ENCODE peak calls at places on chromosome X, in eight cellular contexts. M, V, T, L, R, H, X and W are unnamed samples.

GRCh38 chrX:100512471-100512870 is 72.3 kb upstream of the TNMD start:
- DNase-seq in M (peak), V (peak), T (no peak), L (peak), R (no peak), H (no peak), X (peak), W (peak)

GRCh38 chrX:109632906-109633504 is 8.0 kb upstream of the KCNE5 start:
- DNase-seq in M (peak), V (peak), T (no peak), L (no peak), R (no peak), H (no peak), X (peak), W (peak)

GRCh38 chrX:95145848-95146540 is 1472.0 kb downstream of the FAM133A start:
- DNase-seq in M (no peak), V (no peak), T (no peak), L (no peak), R (no peak), H (no peak), X (no peak), W (peak)

GRCh38 chrX:122512561-122513072 is 671.5 kb upstream of the GRIA3 start:
- DNase-seq in M (no peak), V (no peak), T (no peak), L (no peak), R (no peak), H (no peak), X (no peak), W (no peak)

GRCh38 chrX:120213438-120214265 is 37.0 kb upstream of the ZBTB33 start:
- DNase-seq in M (peak), V (peak), T (peak), L (peak), R (peak), H (peak), X (peak), W (peak)

GRCh38 chrX:34880656-34881055 is 61.9 kb upstream of the FAM47B start:
- DNase-seq in M (no peak), V (no peak), T (no peak), L (no peak), R (no peak), H (no peak), X (no peak), W (no peak)

GRCh38 chrX:108437789-108438623 is at the start of gene COL4A6:
- DNase-seq in M (peak), V (peak), T (peak), L (no peak), R (peak), H (no peak), X (peak), W (peak)

GRCh38 chrX:53237056-53237455 is 12.0 kb upstream of the KDM5C start:
- DNase-seq in M (no peak), V (no peak), T (no peak), L (no peak), R (no peak), H (no peak), X (no peak), W (no peak)

GRCh38 chrX:119223784-119224183 is 12.3 kb upstream of the PGRMC1 start:
- DNase-seq in M (no peak), V (no peak), T (no peak), L (no peak), R (no peak), H (no peak), X (no peak), W (no peak)

GRCh38 chrX:19709812-19710518 is 177.4 kb downstream of the SH3KBP1 start:
- DNase-seq in M (peak), V (peak), T (no peak), L (peak), R (no peak), H (no peak), X (peak), W (no peak)

GRCh38 chrX:8139713-8140112 is 31.4 kb downstream of the VCX2 start:
- DNase-seq in M (no peak), V (no peak), T (no peak), L (no peak), R (no peak), H (no peak), X (no peak), W (peak)

GRCh38 chrX:39762266-39762841 is 335.4 kb downstream of the BCOR start:
- DNase-seq in M (no peak), V (peak), T (no peak), L (no peak), R (no peak), H (no peak), X (no peak), W (no peak)

GRCh38 chrX:12563121-12563520 is 228.1 kb upstream of the PRPS2 start:
- DNase-seq in M (no peak), V (no peak), T (no peak), L (no peak), R (no peak), H (no peak), X (no peak), W (no peak)

GRCh38 chrX:73683236-73683859 is 120.4 kb downstream of the CHIC1 start:
- DNase-seq in M (no peak), V (no peak), T (no peak), L (no peak), R (no peak), H (no peak), X (no peak), W (no peak)

GRCh38 chrX:135185795-135186443 is 14.7 kb upstream of the CT55 start:
- DNase-seq in M (peak), V (peak), T (peak), L (peak), R (peak), H (peak), X (peak), W (peak)

GRCh38 chrX:130246084-130246483 is 22.6 kb downstream of the ZNF280C start:
- DNase-seq in M (no peak), V (no peak), T (no peak), L (no peak), R (no peak), H (no peak), X (no peak), W (no peak)

GRCh38 chrX:17361620-17362019 is 13.4 kb upstream of the NHS start:
- DNase-seq in M (peak), V (no peak), T (no peak), L (no peak), R (peak), H (no peak), X (peak), W (peak)

GRCh38 chrX:13081385-13082285 is 37.2 kb upstream of the FAM9C start:
- DNase-seq in M (no peak), V (no peak), T (no peak), L (no peak), R (no peak), H (peak), X (no peak), W (peak)

GRCh38 chrX:23373129-23373804 is 38.6 kb downstream of the PTCHD1 start:
- DNase-seq in M (no peak), V (no peak), T (no peak), L (no peak), R (no peak), H (no peak), X (no peak), W (no peak)

GRCh38 chrX:16838202-16839066 is 31.7 kb downstream of the RBBP7 start:
- DNase-seq in M (no peak), V (peak), T (no peak), L (no peak), R (no peak), H (no peak), X (no peak), W (no peak)

GRCh38 chrX:83469551-83469950 is 38.5 kb upstream of the POU3F4 start:
- DNase-seq in M (peak), V (no peak), T (no peak), L (no peak), R (peak), H (no peak), X (peak), W (peak)

GRCh38 chrX:76893930-76894329 is 466.4 kb downstream of the MAGEE1 start:
- DNase-seq in M (no peak), V (peak), T (no peak), L (no peak), R (no peak), H (no peak), X (no peak), W (peak)

GRCh38 chrX:56228914-56229313 is 3.2 kb upstream of the KLF8 start:
- DNase-seq in M (no peak), V (no peak), T (no peak), L (no peak), R (no peak), H (no peak), X (no peak), W (no peak)

GRCh38 chrX:31629195-31629594 is 557.4 kb upstream of the FTHL17 start:
- DNase-seq in M (no peak), V (no peak), T (no peak), L (no peak), R (no peak), H (no peak), X (no peak), W (no peak)

GRCh38 chrX:22748093-22748999 is 251.4 kb upstream of the DDX53 start:
- DNase-seq in M (peak), V (peak), T (peak), L (peak), R (peak), H (no peak), X (peak), W (peak)

GRCh38 chrX:20361081-20361889 is 94.6 kb upstream of the RPS6KA3 start:
- DNase-seq in M (no peak), V (no peak), T (no peak), L (no peak), R (peak), H (no peak), X (no peak), W (peak)

GRCh38 chrX:117752745-117753144 is 363.9 kb downstream of the KLHL13 start:
- DNase-seq in M (no peak), V (no peak), T (no peak), L (no peak), R (no peak), H (no peak), X (no peak), W (no peak)

GRCh38 chrX:44462851-44463250 is 79.8 kb downstream of the FUNDC1 start:
- DNase-seq in M (no peak), V (peak), T (no peak), L (no peak), R (no peak), H (no peak), X (no peak), W (no peak)

GRCh38 chrX:55389376-55389775 is 62.6 kb upstream of the MAGEH1 start:
- DNase-seq in M (no peak), V (no peak), T (no peak), L (no peak), R (no peak), H (no peak), X (no peak), W (no peak)

GRCh38 chrX:120308959-120309872 is 2.0 kb downstream of the TMEM255A start:
- DNase-seq in M (peak), V (peak), T (no peak), L (peak), R (peak), H (peak), X (no peak), W (peak)

GRCh38 chrX:119118780-119119395 is 8.7 kb downstream of the KIAA1210 start:
- DNase-seq in M (peak), V (peak), T (peak), L (peak), R (peak), H (no peak), X (peak), W (peak)

GRCh38 chrX:136867096-136867491 is 13.4 kb downstream of the RBMX start:
- DNase-seq in M (no peak), V (no peak), T (no peak), L (no peak), R (no peak), H (no peak), X (no peak), W (no peak)

GRCh38 chrX:63613531-63614028 is 171.4 kb downstream of the ARHGEF9 start:
- DNase-seq in M (no peak), V (no peak), T (no peak), L (no peak), R (peak), H (no peak), X (peak), W (no peak)

GRCh38 chrX:6021316-6022091 is 207.2 kb downstream of the NLGN4X start:
- DNase-seq in M (no peak), V (no peak), T (no peak), L (no peak), R (peak), H (no peak), X (peak), W (peak)

GRCh38 chrX:129188223-129188622 is 335.1 kb downstream of the SMARCA1 start:
- DNase-seq in M (no peak), V (no peak), T (peak), L (no peak), R (no peak), H (no peak), X (no peak), W (no peak)

GRCh38 chrX:71618787-71619186 is 476 bp upstream of the CXCR3 start:
- DNase-seq in M (no peak), V (no peak), T (no peak), L (no peak), R (no peak), H (no peak), X (no peak), W (no peak)

GRCh38 chrX:71616672-71617529 is 1.4 kb downstream of the CXCR3 start:
- DNase-seq in M (no peak), V (no peak), T (no peak), L (no peak), R (peak), H (no peak), X (no peak), W (peak)

GRCh38 chrX:71619193-71619592 is 882 bp upstream of the CXCR3 start:
- DNase-seq in M (no peak), V (no peak), T (no peak), L (no peak), R (no peak), H (no peak), X (no peak), W (peak)

GRCh38 chrX:71617742-71618141 is 569 bp downstream of the CXCR3 start:
- DNase-seq in M (no peak), V (no peak), T (no peak), L (no peak), R (no peak), H (no peak), X (no peak), W (peak)

GRCh38 chrX:71618303-71618721 is at the start of gene CXCR3:
- DNase-seq in M (no peak), V (no peak), T (no peak), L (no peak), R (no peak), H (peak), X (no peak), W (peak)
- H3K4me3 ChIP-seq in M (no peak), V (no peak), T (no peak), L (no peak), R (peak), H (peak), X (no peak), W (peak)

GRCh38 chrX:154378059-154378798 is 866 bp upstream of the EMD start:
- DNase-seq in M (peak), V (peak), T (no peak), L (no peak), R (no peak), H (no peak), X (no peak), W (no peak)
- TF ChIP-seq POLR2A in M (peak), V (peak), T (peak), L (no peak), R (peak), H (peak), X (peak), W (peak)

GRCh38 chrX:150034788-150035187 is 96.5 kb upstream of the EOLA2 start:
- DNase-seq in M (no peak), V (no peak), T (no peak), L (no peak), R (no peak), H (no peak), X (no peak), W (no peak)

GRCh38 chrX:150036641-150037040 is 98.3 kb upstream of the EOLA2 start:
- DNase-seq in M (no peak), V (no peak), T (no peak), L (no peak), R (no peak), H (no peak), X (no peak), W (no peak)

GRCh38 chrX:150037041-150037440 is 98.8 kb upstream of the EOLA2 start:
- DNase-seq in M (no peak), V (peak), T (no peak), L (no peak), R (peak), H (no peak), X (no peak), W (no peak)

GRCh38 chrX:150035531-150035930 is 97.2 kb upstream of the EOLA2 start:
- DNase-seq in M (peak), V (peak), T (no peak), L (no peak), R (no peak), H (no peak), X (no peak), W (no peak)

GRCh38 chrX:150036181-150036580 is 97.9 kb upstream of the EOLA2 start:
- DNase-seq in M (peak), V (peak), T (no peak), L (no peak), R (peak), H (no peak), X (no peak), W (no peak)
- TF ChIP-seq MAX in M (peak), V (no peak), T (no peak), L (no peak), R (no peak), H (no peak), X (no peak), W (no peak)

DNA sequence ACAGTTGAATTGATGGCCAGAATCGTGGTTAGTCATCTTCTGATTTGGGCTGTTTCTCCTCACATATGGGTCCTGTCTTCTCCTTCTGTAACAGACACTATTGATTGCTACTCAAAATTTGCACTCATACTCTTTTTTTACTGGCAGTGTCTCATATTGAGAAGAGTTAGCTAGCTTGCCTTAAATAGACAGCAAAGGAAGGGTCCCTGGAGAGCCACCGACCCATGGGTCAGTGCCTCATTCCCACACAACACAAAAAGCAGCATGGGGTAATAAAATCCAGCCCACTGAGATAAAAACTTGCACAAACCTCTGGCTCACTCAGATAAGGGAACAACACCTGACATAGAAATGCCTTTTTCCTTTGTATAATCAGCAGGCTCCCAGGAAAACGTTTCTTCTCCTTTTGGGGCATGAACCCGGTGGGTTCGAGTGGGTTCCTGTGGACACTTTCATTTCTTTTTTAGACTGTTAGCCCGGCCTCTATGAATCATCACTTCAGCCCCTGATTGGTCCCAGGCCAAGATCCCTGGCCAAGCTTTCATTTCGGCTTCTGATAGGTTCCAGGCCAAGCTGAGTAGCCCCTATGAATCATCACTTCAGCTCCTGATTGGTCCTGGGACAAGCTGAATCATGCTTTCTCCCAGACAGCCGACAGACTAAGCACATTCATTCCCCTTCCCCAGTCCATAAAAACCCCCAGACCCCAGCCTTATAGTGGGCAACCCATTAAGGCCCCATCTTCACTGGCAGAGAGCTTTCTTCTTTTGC is 408.1 kb downstream of the DCAF12L2 start:
- DNase-seq in M (no peak), V (no peak), T (no peak), L (no peak), R (no peak), H (no peak), X (peak), W (no peak)
- H3K4me3 ChIP-seq in M (no peak), V (no peak), T (no peak), L (no peak), R (no peak), H (no peak), X (peak), W (no peak)

GRCh38 chrX:104156630-104157529 is at the start of gene SLC25A53:
- DNase-seq in M (peak), V (peak), T (peak), L (peak), R (peak), H (peak), X (peak), W (peak)
- TF ChIP-seq POLR2A in M (peak), V (no peak), T (no peak), L (no peak), R (peak), H (peak), X (peak), W (peak)

DNA sequence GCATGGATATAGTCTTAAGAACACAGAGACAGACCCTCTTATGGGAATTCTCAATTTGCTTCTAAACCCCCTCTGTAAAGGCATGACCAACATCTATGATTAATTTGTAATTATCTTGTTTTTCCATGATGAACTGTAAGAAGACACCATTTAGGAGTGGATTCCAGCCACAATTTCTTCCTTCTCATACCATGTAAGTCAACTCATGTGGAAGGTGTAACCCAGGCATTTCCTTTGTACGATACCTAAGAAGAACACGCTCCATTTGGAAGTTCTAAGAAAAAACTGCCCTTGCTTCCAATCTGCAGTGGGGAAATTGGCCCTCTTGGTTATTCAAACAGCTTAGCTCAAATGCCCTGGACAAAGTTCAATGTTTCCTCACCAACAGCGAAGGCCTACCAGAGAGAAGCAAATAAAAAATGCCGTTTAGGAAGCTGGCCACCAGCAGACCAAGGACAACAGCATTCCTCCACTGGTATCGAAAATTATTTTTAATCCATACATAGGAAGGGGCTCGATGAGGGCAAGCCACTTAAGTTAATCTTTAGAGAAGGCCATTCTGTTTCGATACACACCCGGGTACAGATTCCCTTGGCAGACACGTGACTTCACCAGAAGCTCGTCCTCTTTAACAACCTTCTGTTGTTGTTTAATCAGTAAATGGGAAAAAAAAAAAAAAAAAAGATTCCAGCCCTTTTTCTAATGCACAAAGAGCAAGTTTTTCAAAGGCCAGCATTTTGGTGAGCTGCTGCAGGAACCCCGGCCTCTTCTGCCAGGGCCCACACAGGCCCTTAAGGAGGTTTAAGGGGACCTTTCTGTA is 2.6 kb downstream of the DHRSX start:
- DNase-seq in M (peak), V (peak), T (no peak), L (no peak), R (peak), H (no peak), X (no peak), W (no peak)
- TF ChIP-seq MAX in M (peak), V (no peak), T (no peak), L (no peak), R (no peak), H (no peak), X (no peak), W (no peak)